ENCODE peak calls at places on chromosomes 4 and X, in five cellular contexts. Y, V, P, T and D are unnamed samples.
A peak's percentile ranks its signal among the peaks of the same experiment; 100 is the strongest.

GRCh38 chrX:116181300-116181699 is 10.8 kb downstream of the AGTR2 start:
- DNase-seq in P (no peak), T (no peak), V (no peak), Y (no peak), D (no peak)

GRCh38 chr4:153468587-153468986 is 2.4 kb downstream of the TMEM131L start:
- DNase-seq in T (no peak), V (no peak), P (no peak), Y (no peak), D (no peak)

GRCh38 chr4:90536408-90536807 is 409.2 kb downstream of the CCSER1 start:
- DNase-seq in P (no peak), T (no peak), Y (no peak), V (peak; percentile 26), D (peak; percentile 67)

GRCh38 chrX:114611018-114611619 is 27.2 kb downstream of the HTR2C start:
- DNase-seq in Y (peak; percentile 18), V (peak; percentile 23), T (peak; percentile 36), P (peak; percentile 10), D (no peak)

GRCh38 chrX:123188081-123188480 is 4.0 kb downstream of the GRIA3 start:
- DNase-seq in V (no peak), Y (no peak), T (no peak), P (no peak), D (no peak)

GRCh38 chr4:85637778-85638177 is 162.8 kb downstream of the ARHGAP24 start:
- DNase-seq in Y (peak; percentile 2), V (no peak), T (no peak), P (no peak), D (no peak)

GRCh38 chr4:181528570-181529184 is 714.5 kb upstream of the TENM3 start:
- DNase-seq in V (peak; percentile 64), T (peak; percentile 80), P (peak; percentile 14), Y (peak; percentile 69), D (peak; percentile 68)

GRCh38 chrX:133538148-133538547 is 122.9 kb upstream of the GPC4 start:
- DNase-seq in Y (no peak), T (no peak), V (no peak), P (no peak), D (no peak)

GRCh38 chr4:156765277-156765676 is 206.3 kb downstream of the PDGFC start:
- DNase-seq in V (no peak), P (no peak), T (no peak), Y (no peak), D (no peak)

GRCh38 chr4:169800541-169800940 is 42.8 kb upstream of the HPF1 start:
- DNase-seq in Y (no peak), P (no peak), V (no peak), T (no peak), D (no peak)

GRCh38 chr4:4387531-4388311 is 819 bp downstream of the NSG1 start:
- DNase-seq in T (no peak), V (peak; percentile 38), P (no peak), Y (no peak), D (no peak)

GRCh38 chr4:77819409-77819835 is 254 bp upstream of the CNOT6L start:
- DNase-seq in V (no peak), Y (no peak), P (no peak), T (peak; percentile 35), D (no peak)

GRCh38 chr4:129218355-129218754 is 122.4 kb downstream of the C4orf33 start:
- DNase-seq in P (no peak), V (peak; percentile 65), Y (no peak), T (peak; percentile 44), D (peak; percentile 33)

GRCh38 chr4:98341309-98341708 is 80.1 kb downstream of the RAP1GDS1 start:
- DNase-seq in T (no peak), P (peak; percentile 24), Y (peak; percentile 40), V (no peak), D (no peak)